ENCODE peak calls at places on chromosomes 7 and 10, in six cellular contexts. S, L, T, G, D and J are unnamed samples.

GRCh38 chr7:112929411-112929810 is 139.2 kb upstream of the TMEM168 start:
- DNase-seq in S (no peak), L (no peak), T (no peak), G (no peak), D (no peak), J (no peak)

GRCh38 chr7:145313601-145314000 is 477.7 kb upstream of the TPK1 start:
- DNase-seq in S (no peak), L (no peak), T (no peak), G (no peak), D (no peak), J (no peak)

GRCh38 chr7:131948434-131949053 is 392.1 kb upstream of the PODXL start:
- DNase-seq in S (peak; percentile 32), L (no peak), T (peak; percentile 44), G (no peak), D (peak; percentile 30), J (no peak)

GRCh38 chr7:158251061-158251965 is 336.3 kb downstream of the PTPRN2 start:
- DNase-seq in S (no peak), L (peak; percentile 14), T (peak; percentile 2), G (no peak), D (no peak), J (peak; percentile 17)

GRCh38 chr7:115271332-115272235 is 349.7 kb downstream of the MDFIC start:
- DNase-seq in S (no peak), L (no peak), T (no peak), G (no peak), D (no peak), J (no peak)

GRCh38 chr10:86950349-86950748 is 7.1 kb downstream of the MMRN2 start:
- DNase-seq in S (no peak), L (no peak), T (peak; percentile 10), G (no peak), D (no peak), J (no peak)

GRCh38 chr7:55065079-55065478 is 46.3 kb downstream of the EGFR start:
- DNase-seq in S (no peak), L (no peak), T (peak; percentile 51), G (no peak), D (peak; percentile 88), J (no peak)

GRCh38 chr7:99459087-99459486 is 6.9 kb downstream of the ATP5MF start:
- DNase-seq in S (no peak), L (no peak), T (no peak), G (no peak), D (peak; percentile 20), J (peak; percentile 73)

GRCh38 chr7:44244282-44244681 is 43.5 kb downstream of the YKT6 start:
- DNase-seq in S (no peak), L (peak; percentile 66), T (no peak), G (peak; percentile 66), D (no peak), J (peak; percentile 94)

GRCh38 chr7:110568932-110569331 is 522.0 kb upstream of the LRRN3 start:
- DNase-seq in S (no peak), L (no peak), T (no peak), G (no peak), D (peak; percentile 47), J (no peak)

GRCh38 chr10:79910344-79910743 is 38.6 kb downstream of the SFTPD start:
- DNase-seq in S (no peak), L (no peak), T (no peak), G (no peak), D (no peak), J (no peak)

GRCh38 chr10:43569681-43570080 is 4.7 kb downstream of the ZNF239 start:
- DNase-seq in S (no peak), L (no peak), T (no peak), G (no peak), D (no peak), J (no peak)

GRCh38 chr7:155219947-155220769 is 77.5 kb upstream of the INSIG1 start:
- DNase-seq in S (no peak), L (no peak), T (no peak), G (no peak), D (no peak), J (peak; percentile 71)

GRCh38 chr10:78964952-78965633 is 103.7 kb upstream of the ZMIZ1 start:
- DNase-seq in S (no peak), L (peak; percentile 78), T (peak; percentile 85), G (peak; percentile 70), D (peak; percentile 57), J (peak; percentile 94)

GRCh38 chr7:29156798-29157461 is 10.6 kb upstream of the CPVL start:
- DNase-seq in S (no peak), L (no peak), T (no peak), G (peak; percentile 55), D (no peak), J (peak; percentile 16)

GRCh38 chr10:44978570-44979280 is at the start of gene DEPP1:
- DNase-seq in S (peak; percentile 93), L (peak; percentile 77), T (peak; percentile 97), G (peak; percentile 96), D (peak; percentile 81), J (peak; percentile 88)

GRCh38 chr7:79471283-79471682 is 17.8 kb upstream of the MAGI2 start:
- DNase-seq in S (no peak), L (no peak), T (no peak), G (no peak), D (no peak), J (no peak)

DNA sequence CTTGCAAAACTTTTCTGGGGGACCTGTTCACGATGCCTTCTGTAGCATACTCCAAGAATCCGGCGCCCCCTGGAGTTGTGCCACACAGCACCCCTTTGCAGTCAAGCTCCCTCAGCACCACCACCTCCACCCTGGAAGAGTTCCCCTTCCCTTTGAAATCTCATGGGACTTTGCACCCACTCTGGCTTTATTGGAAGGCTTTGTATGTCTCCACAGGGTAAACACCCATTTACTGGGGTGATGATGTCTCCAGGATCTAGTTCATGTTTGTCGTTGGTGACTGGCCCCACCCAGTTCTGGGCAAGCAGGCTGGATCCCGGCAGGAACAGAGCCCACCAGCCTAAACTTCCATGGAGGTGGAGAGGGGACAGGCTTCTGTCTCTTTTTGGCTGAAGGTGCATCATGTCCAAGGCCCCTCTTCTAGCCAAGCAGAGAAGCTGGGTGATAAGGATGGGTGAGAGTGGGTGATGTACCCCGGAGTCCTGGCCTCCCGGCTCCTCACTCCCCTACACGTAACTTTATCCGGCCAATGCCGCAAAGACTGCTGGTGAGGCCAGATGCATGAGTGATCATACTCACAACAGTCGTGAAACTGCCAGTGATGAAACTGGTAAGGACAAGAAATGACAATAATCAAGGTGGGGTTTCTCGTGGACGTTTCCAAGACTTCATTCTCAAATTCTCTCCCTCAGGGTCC is 727 bp upstream of the CLDN4 start:
- DNase-seq in S (no peak), L (no peak), T (no peak), G (no peak), D (no peak), J (no peak)
- H3K4me3 ChIP-seq in S (no peak overlapping the region), L (peak overlapping the region; percentile 63), T (no peak overlapping the region), G (no peak overlapping the region), D (no peak overlapping the region), J (no peak overlapping the region)

GRCh38 chr10:119942973-119943372 is 50.4 kb downstream of the SEC23IP start:
- DNase-seq in S (no peak), L (no peak), T (no peak), G (no peak), D (no peak), J (no peak)
- H3K36me3 ChIP-seq in S (peaks cover 71% of the 10 kb centered on the region), L (peaks cover 8% of the 10 kb centered on the region), T (no peaks in the 10 kb centered on the region), G (peaks cover 26% of the 10 kb centered on the region), D (peaks cover 8% of the 10 kb centered on the region), J (peaks cover 9% of the 10 kb centered on the region)

DNA sequence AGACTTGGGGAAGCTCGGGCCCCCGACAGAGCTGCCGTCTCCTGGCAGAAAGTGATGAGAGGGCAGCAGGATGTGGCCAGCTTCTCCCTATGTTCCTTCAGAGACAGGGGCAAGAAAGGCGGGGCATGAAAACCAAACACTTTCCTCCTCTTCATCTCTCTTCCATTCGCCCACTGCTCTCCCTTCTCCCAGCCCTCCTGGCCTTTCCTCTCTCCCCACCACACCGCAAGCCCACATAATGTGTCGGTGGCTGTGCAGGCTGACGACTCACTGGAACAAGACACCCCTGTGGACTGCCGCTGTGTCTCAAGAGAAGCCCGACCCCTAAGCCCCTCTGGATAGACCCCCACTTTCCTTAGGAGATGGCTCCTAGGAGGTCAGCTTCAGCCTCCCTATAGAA is 59.3 kb upstream of the LRRC4 start:
- DNase-seq in S (no peak), L (no peak), T (no peak), G (no peak), D (no peak), J (no peak)
- H3K4me3 ChIP-seq in S (no peak overlapping the region), L (no peak overlapping the region), T (no peak overlapping the region), G (no peak overlapping the region), D (no peak overlapping the region), J (no peak overlapping the region)

GRCh38 chr7:5357951-5358350 is 65.7 kb downstream of the TNRC18 start:
- DNase-seq in S (no peak), L (no peak), T (no peak), G (peak; percentile 30), D (no peak), J (peak; percentile 15)

GRCh38 chr7:5360971-5361370 is 62.7 kb downstream of the TNRC18 start:
- DNase-seq in S (no peak), L (no peak), T (no peak), G (no peak), D (no peak), J (peak; percentile 62)

GRCh38 chr7:5361446-5362155 is 62.0 kb downstream of the TNRC18 start:
- DNase-seq in S (no peak), L (no peak), T (no peak), G (no peak), D (no peak), J (peak; percentile 62)

GRCh38 chr7:5360451-5360850 is 63.2 kb downstream of the TNRC18 start:
- DNase-seq in S (no peak), L (no peak), T (no peak), G (no peak), D (no peak), J (peak; percentile 55)

DNA sequence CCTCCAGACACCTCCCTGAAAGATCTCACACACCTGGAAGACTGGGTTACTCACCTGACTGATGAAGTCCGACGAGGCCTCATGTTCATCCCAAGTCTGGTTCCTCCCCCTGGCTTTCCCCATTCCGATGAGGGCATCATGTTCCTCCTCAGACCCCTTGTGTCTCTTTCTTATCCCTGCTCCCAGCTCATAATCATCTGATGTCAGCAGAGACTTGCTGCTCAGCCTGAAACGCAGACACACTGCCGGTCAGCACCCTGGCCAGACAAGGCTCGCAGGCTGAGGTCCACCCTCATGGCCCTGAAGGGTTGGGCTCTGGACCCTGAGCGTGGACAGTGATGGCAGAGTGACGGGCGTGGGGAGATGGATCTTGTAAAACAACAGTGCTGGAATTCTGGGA is 64.3 kb downstream of the TNRC18 start:
- DNase-seq in S (no peak), L (no peak), T (no peak), G (no peak), D (no peak), J (peak; percentile 26)
- H3K36me3 ChIP-seq in S (peaks cover 79% of the 10 kb centered on the region), L (no peaks in the 10 kb centered on the region), T (no peaks in the 10 kb centered on the region), G (peaks cover 27% of the 10 kb centered on the region), D (peaks cover 54% of the 10 kb centered on the region), J (no peaks in the 10 kb centered on the region)